ENCODE peak calls at places on chromosome 14, in seven cellular contexts. One of them, this sample, is unnamed.

GRCh38 chr14:104266643-104267575 is 128.5 kb downstream of the KIF26A start:
- DNase-seq in SK-N-SH: no peak
- DNase-seq in Panc1: no peak
- DNase-seq in NCI-H1092 treated with DMSO at 0.1 percent for 48 hours: no peak
- DNase-seq in T47D: no peak
- DNase-seq in stimulated activated CD8-positive, alpha-beta memory T cell treated with anti-CD3 and anti-CD28 coated beads, Interleukin-4, amount 100 ng/mL, for 1 hour: no peak
- DNase-seq in aorta: peak; percentile 52
- DNase-seq in this sample: peak; percentile 22

GRCh38 chr14:72745546-72745945 is 148.4 kb downstream of the DPF3 start:
- DNase-seq in NCI-H1092 treated with DMSO at 0.1 percent for 48 hours: no peak
- DNase-seq in SK-N-SH: no peak
- DNase-seq in stimulated activated CD8-positive, alpha-beta memory T cell treated with anti-CD3 and anti-CD28 coated beads, Interleukin-4, amount 100 ng/mL, for 1 hour: no peak
- DNase-seq in T47D: no peak
- DNase-seq in aorta: no peak
- DNase-seq in Panc1: no peak
- DNase-seq in this sample: no peak

GRCh38 chr14:65999865-66000264 is 486.3 kb upstream of the CCDC196 start:
- DNase-seq in stimulated activated CD8-positive, alpha-beta memory T cell treated with anti-CD3 and anti-CD28 coated beads, Interleukin-4, amount 100 ng/mL, for 1 hour: no peak
- DNase-seq in NCI-H1092 treated with DMSO at 0.1 percent for 48 hours: no peak
- DNase-seq in SK-N-SH: no peak
- DNase-seq in Panc1: no peak
- DNase-seq in aorta: no peak
- DNase-seq in T47D: no peak
- DNase-seq in this sample: no peak

GRCh38 chr14:23324455-23324846 is 3.2 kb downstream of the PABPN1 start:
- DNase-seq in SK-N-SH: no peak
- DNase-seq in aorta: no peak
- DNase-seq in T47D: no peak
- DNase-seq in Panc1: no peak
- DNase-seq in NCI-H1092 treated with DMSO at 0.1 percent for 48 hours: no peak
- DNase-seq in stimulated activated CD8-positive, alpha-beta memory T cell treated with anti-CD3 and anti-CD28 coated beads, Interleukin-4, amount 100 ng/mL, for 1 hour: no peak
- DNase-seq in this sample: no peak

GRCh38 chr14:82854131-82854530 is 1320.5 kb upstream of the SEL1L start:
- DNase-seq in SK-N-SH: no peak
- DNase-seq in aorta: no peak
- DNase-seq in Panc1: no peak
- DNase-seq in T47D: no peak
- DNase-seq in stimulated activated CD8-positive, alpha-beta memory T cell treated with anti-CD3 and anti-CD28 coated beads, Interleukin-4, amount 100 ng/mL, for 1 hour: no peak
- DNase-seq in NCI-H1092 treated with DMSO at 0.1 percent for 48 hours: no peak
- DNase-seq in this sample: no peak

GRCh38 chr14:99944241-99944651 is 121.0 kb upstream of the EVL start:
- DNase-seq in NCI-H1092 treated with DMSO at 0.1 percent for 48 hours: no peak
- DNase-seq in T47D: no peak
- DNase-seq in SK-N-SH: no peak
- DNase-seq in aorta: no peak
- DNase-seq in Panc1: no peak
- DNase-seq in stimulated activated CD8-positive, alpha-beta memory T cell treated with anti-CD3 and anti-CD28 coated beads, Interleukin-4, amount 100 ng/mL, for 1 hour: no peak
- DNase-seq in this sample: no peak

GRCh38 chr14:95553141-95553540 is 18.3 kb downstream of the GLRX5 start:
- DNase-seq in SK-N-SH: no peak
- DNase-seq in aorta: no peak
- DNase-seq in stimulated activated CD8-positive, alpha-beta memory T cell treated with anti-CD3 and anti-CD28 coated beads, Interleukin-4, amount 100 ng/mL, for 1 hour: no peak
- DNase-seq in T47D: no peak
- DNase-seq in NCI-H1092 treated with DMSO at 0.1 percent for 48 hours: no peak
- DNase-seq in Panc1: no peak
- DNase-seq in this sample: no peak

GRCh38 chr14:91891081-91891480 is 23.7 kb upstream of the TC2N start:
- DNase-seq in T47D: no peak
- DNase-seq in Panc1: no peak
- DNase-seq in stimulated activated CD8-positive, alpha-beta memory T cell treated with anti-CD3 and anti-CD28 coated beads, Interleukin-4, amount 100 ng/mL, for 1 hour: no peak
- DNase-seq in aorta: no peak
- DNase-seq in SK-N-SH: no peak
- DNase-seq in NCI-H1092 treated with DMSO at 0.1 percent for 48 hours: no peak
- DNase-seq in this sample: no peak

GRCh38 chr14:101410126-101410525 is 151.2 kb upstream of the DIO3 start:
- DNase-seq in SK-N-SH: no peak
- DNase-seq in stimulated activated CD8-positive, alpha-beta memory T cell treated with anti-CD3 and anti-CD28 coated beads, Interleukin-4, amount 100 ng/mL, for 1 hour: no peak
- DNase-seq in T47D: no peak
- DNase-seq in aorta: no peak
- DNase-seq in NCI-H1092 treated with DMSO at 0.1 percent for 48 hours: no peak
- DNase-seq in Panc1: no peak
- DNase-seq in this sample: no peak

GRCh38 chr14:20609215-20610001 is 18.2 kb upstream of the RNASE12 start:
- DNase-seq in aorta: no peak
- DNase-seq in T47D: peak; percentile 43
- DNase-seq in NCI-H1092 treated with DMSO at 0.1 percent for 48 hours: peak; percentile 91
- DNase-seq in SK-N-SH: peak; percentile 75
- DNase-seq in Panc1: peak; percentile 83
- DNase-seq in stimulated activated CD8-positive, alpha-beta memory T cell treated with anti-CD3 and anti-CD28 coated beads, Interleukin-4, amount 100 ng/mL, for 1 hour: no peak
- DNase-seq in this sample: peak; percentile 70

GRCh38 chr14:79294506-79294905 is 916.8 kb downstream of the DIO2 start:
- DNase-seq in T47D: no peak
- DNase-seq in SK-N-SH: no peak
- DNase-seq in stimulated activated CD8-positive, alpha-beta memory T cell treated with anti-CD3 and anti-CD28 coated beads, Interleukin-4, amount 100 ng/mL, for 1 hour: no peak
- DNase-seq in Panc1: no peak
- DNase-seq in aorta: no peak
- DNase-seq in NCI-H1092 treated with DMSO at 0.1 percent for 48 hours: no peak
- DNase-seq in this sample: no peak

GRCh38 chr14:23434488-23435219 is 806 bp downstream of the MYH7 start:
- DNase-seq in stimulated activated CD8-positive, alpha-beta memory T cell treated with anti-CD3 and anti-CD28 coated beads, Interleukin-4, amount 100 ng/mL, for 1 hour: no peak
- DNase-seq in T47D: no peak
- DNase-seq in Panc1: no peak
- DNase-seq in SK-N-SH: no peak
- DNase-seq in NCI-H1092 treated with DMSO at 0.1 percent for 48 hours: no peak
- DNase-seq in aorta: no peak
- DNase-seq in this sample: no peak

GRCh38 chr14:103187911-103188310 is 64.7 kb downstream of the TNFAIP2 start:
- DNase-seq in Panc1: no peak
- DNase-seq in aorta: no peak
- DNase-seq in NCI-H1092 treated with DMSO at 0.1 percent for 48 hours: no peak
- DNase-seq in T47D: no peak
- DNase-seq in SK-N-SH: no peak
- DNase-seq in stimulated activated CD8-positive, alpha-beta memory T cell treated with anti-CD3 and anti-CD28 coated beads, Interleukin-4, amount 100 ng/mL, for 1 hour: no peak
- DNase-seq in this sample: no peak

GRCh38 chr14:75875958-75876357 is 105.8 kb downstream of the TGFB3 start:
- DNase-seq in NCI-H1092 treated with DMSO at 0.1 percent for 48 hours: no peak
- DNase-seq in Panc1: no peak
- DNase-seq in aorta: no peak
- DNase-seq in T47D: no peak
- DNase-seq in SK-N-SH: no peak
- DNase-seq in stimulated activated CD8-positive, alpha-beta memory T cell treated with anti-CD3 and anti-CD28 coated beads, Interleukin-4, amount 100 ng/mL, for 1 hour: no peak
- DNase-seq in this sample: no peak

GRCh38 chr14:91955168-91955567 is 7.7 kb upstream of the FBLN5 start:
- DNase-seq in aorta: no peak
- DNase-seq in NCI-H1092 treated with DMSO at 0.1 percent for 48 hours: no peak
- DNase-seq in T47D: no peak
- DNase-seq in stimulated activated CD8-positive, alpha-beta memory T cell treated with anti-CD3 and anti-CD28 coated beads, Interleukin-4, amount 100 ng/mL, for 1 hour: no peak
- DNase-seq in Panc1: no peak
- DNase-seq in SK-N-SH: no peak
- DNase-seq in this sample: no peak

GRCh38 chr14:22427771-22428228 is 161.2 kb downstream of the DAD1 start:
- DNase-seq in aorta: no peak
- DNase-seq in stimulated activated CD8-positive, alpha-beta memory T cell treated with anti-CD3 and anti-CD28 coated beads, Interleukin-4, amount 100 ng/mL, for 1 hour: no peak
- DNase-seq in NCI-H1092 treated with DMSO at 0.1 percent for 48 hours: no peak
- DNase-seq in T47D: no peak
- DNase-seq in Panc1: no peak
- DNase-seq in SK-N-SH: no peak
- DNase-seq in this sample: no peak

GRCh38 chr14:61559641-61560201 is 135.6 kb upstream of the HIF1A start:
- DNase-seq in SK-N-SH: peak; percentile 40
- DNase-seq in NCI-H1092 treated with DMSO at 0.1 percent for 48 hours: no peak
- DNase-seq in aorta: no peak
- DNase-seq in stimulated activated CD8-positive, alpha-beta memory T cell treated with anti-CD3 and anti-CD28 coated beads, Interleukin-4, amount 100 ng/mL, for 1 hour: no peak
- DNase-seq in Panc1: no peak
- DNase-seq in T47D: peak; percentile 52
- DNase-seq in this sample: no peak

GRCh38 chr14:102155150-102155549 is 15.5 kb downstream of the WDR20 start:
- DNase-seq in Panc1: no peak
- DNase-seq in stimulated activated CD8-positive, alpha-beta memory T cell treated with anti-CD3 and anti-CD28 coated beads, Interleukin-4, amount 100 ng/mL, for 1 hour: no peak
- DNase-seq in T47D: no peak
- DNase-seq in aorta: no peak
- DNase-seq in NCI-H1092 treated with DMSO at 0.1 percent for 48 hours: no peak
- DNase-seq in SK-N-SH: peak; percentile 42
- DNase-seq in this sample: peak; percentile 24

GRCh38 chr14:39704581-39704980 is 272.3 kb upstream of the FBXO33 start:
- DNase-seq in stimulated activated CD8-positive, alpha-beta memory T cell treated with anti-CD3 and anti-CD28 coated beads, Interleukin-4, amount 100 ng/mL, for 1 hour: no peak
- DNase-seq in aorta: no peak
- DNase-seq in SK-N-SH: no peak
- DNase-seq in NCI-H1092 treated with DMSO at 0.1 percent for 48 hours: peak; percentile 14
- DNase-seq in T47D: no peak
- DNase-seq in Panc1: no peak
- DNase-seq in this sample: no peak

GRCh38 chr14:69451941-69452340 is 32.6 kb upstream of the PLEKHD1 start:
- DNase-seq in Panc1: no peak
- DNase-seq in NCI-H1092 treated with DMSO at 0.1 percent for 48 hours: no peak
- DNase-seq in SK-N-SH: no peak
- DNase-seq in T47D: no peak
- DNase-seq in stimulated activated CD8-positive, alpha-beta memory T cell treated with anti-CD3 and anti-CD28 coated beads, Interleukin-4, amount 100 ng/mL, for 1 hour: no peak
- DNase-seq in aorta: no peak
- DNase-seq in this sample: no peak

GRCh38 chr14:26765768-26766550 is 168.1 kb upstream of the NOVA1 start:
- DNase-seq in stimulated activated CD8-positive, alpha-beta memory T cell treated with anti-CD3 and anti-CD28 coated beads, Interleukin-4, amount 100 ng/mL, for 1 hour: no peak
- DNase-seq in SK-N-SH: no peak
- DNase-seq in T47D: no peak
- DNase-seq in Panc1: no peak
- DNase-seq in aorta: no peak
- DNase-seq in NCI-H1092 treated with DMSO at 0.1 percent for 48 hours: peak; percentile 64
- DNase-seq in this sample: no peak

GRCh38 chr14:68981124-68981523 is 2.0 kb upstream of the ACTN1 start:
- DNase-seq in aorta: no peak
- DNase-seq in stimulated activated CD8-positive, alpha-beta memory T cell treated with anti-CD3 and anti-CD28 coated beads, Interleukin-4, amount 100 ng/mL, for 1 hour: no peak
- DNase-seq in NCI-H1092 treated with DMSO at 0.1 percent for 48 hours: no peak
- DNase-seq in SK-N-SH: no peak
- DNase-seq in T47D: no peak
- DNase-seq in Panc1: no peak
- DNase-seq in this sample: no peak

GRCh38 chr14:103015426-103015825 is 41.9 kb downstream of the CDC42BPB start:
- DNase-seq in T47D: no peak
- DNase-seq in Panc1: no peak
- DNase-seq in stimulated activated CD8-positive, alpha-beta memory T cell treated with anti-CD3 and anti-CD28 coated beads, Interleukin-4, amount 100 ng/mL, for 1 hour: no peak
- DNase-seq in SK-N-SH: no peak
- DNase-seq in NCI-H1092 treated with DMSO at 0.1 percent for 48 hours: no peak
- DNase-seq in aorta: peak; percentile 7
- DNase-seq in this sample: no peak

GRCh38 chr14:99535448-99535847 is 54.2 kb downstream of the CCNK start:
- DNase-seq in NCI-H1092 treated with DMSO at 0.1 percent for 48 hours: no peak
- DNase-seq in SK-N-SH: no peak
- DNase-seq in aorta: no peak
- DNase-seq in Panc1: no peak
- DNase-seq in T47D: no peak
- DNase-seq in stimulated activated CD8-positive, alpha-beta memory T cell treated with anti-CD3 and anti-CD28 coated beads, Interleukin-4, amount 100 ng/mL, for 1 hour: no peak
- DNase-seq in this sample: no peak

GRCh38 chr14:51889851-51890250 is 29.4 kb downstream of the GNG2 start:
- DNase-seq in stimulated activated CD8-positive, alpha-beta memory T cell treated with anti-CD3 and anti-CD28 coated beads, Interleukin-4, amount 100 ng/mL, for 1 hour: no peak
- DNase-seq in NCI-H1092 treated with DMSO at 0.1 percent for 48 hours: no peak
- DNase-seq in aorta: no peak
- DNase-seq in Panc1: no peak
- DNase-seq in SK-N-SH: no peak
- DNase-seq in T47D: no peak
- DNase-seq in this sample: no peak

GRCh38 chr14:105330491-105330895 is 15.9 kb downstream of the PACS2 start:
- DNase-seq in SK-N-SH: no peak
- DNase-seq in Panc1: no peak
- DNase-seq in T47D: no peak
- DNase-seq in NCI-H1092 treated with DMSO at 0.1 percent for 48 hours: no peak
- DNase-seq in stimulated activated CD8-positive, alpha-beta memory T cell treated with anti-CD3 and anti-CD28 coated beads, Interleukin-4, amount 100 ng/mL, for 1 hour: no peak
- DNase-seq in aorta: no peak
- DNase-seq in this sample: no peak

GRCh38 chr14:53493895-53494294 is 340.8 kb upstream of the DDHD1 start:
- DNase-seq in aorta: no peak
- DNase-seq in Panc1: no peak
- DNase-seq in NCI-H1092 treated with DMSO at 0.1 percent for 48 hours: no peak
- DNase-seq in SK-N-SH: no peak
- DNase-seq in stimulated activated CD8-positive, alpha-beta memory T cell treated with anti-CD3 and anti-CD28 coated beads, Interleukin-4, amount 100 ng/mL, for 1 hour: no peak
- DNase-seq in T47D: no peak
- DNase-seq in this sample: no peak

GRCh38 chr14:50272498-50272897 is 39.5 kb downstream of the L2HGDH start:
- DNase-seq in Panc1: no peak
- DNase-seq in SK-N-SH: no peak
- DNase-seq in stimulated activated CD8-positive, alpha-beta memory T cell treated with anti-CD3 and anti-CD28 coated beads, Interleukin-4, amount 100 ng/mL, for 1 hour: no peak
- DNase-seq in aorta: no peak
- DNase-seq in NCI-H1092 treated with DMSO at 0.1 percent for 48 hours: no peak
- DNase-seq in T47D: no peak
- DNase-seq in this sample: no peak

GRCh38 chr14:58288106-58288792 is 10.1 kb upstream of the ARID4A start:
- DNase-seq in NCI-H1092 treated with DMSO at 0.1 percent for 48 hours: no peak
- DNase-seq in stimulated activated CD8-positive, alpha-beta memory T cell treated with anti-CD3 and anti-CD28 coated beads, Interleukin-4, amount 100 ng/mL, for 1 hour: no peak
- DNase-seq in T47D: no peak
- DNase-seq in aorta: no peak
- DNase-seq in SK-N-SH: no peak
- DNase-seq in Panc1: no peak
- DNase-seq in this sample: no peak

GRCh38 chr14:102020058-102020971 is 55.9 kb downstream of the DYNC1H1 start:
- DNase-seq in aorta: peak; percentile 47
- DNase-seq in T47D: no peak
- DNase-seq in NCI-H1092 treated with DMSO at 0.1 percent for 48 hours: no peak
- DNase-seq in SK-N-SH: no peak
- DNase-seq in Panc1: no peak
- DNase-seq in stimulated activated CD8-positive, alpha-beta memory T cell treated with anti-CD3 and anti-CD28 coated beads, Interleukin-4, amount 100 ng/mL, for 1 hour: no peak
- DNase-seq in this sample: no peak